ENCODE peak calls at places on chromosomes 11 and 22, in six cellular contexts. J, E, B, Q, O and G are unnamed samples.

GRCh38 chr11:30351061-30351460 is 28.2 kb downstream of the ARL14EP start:
- DNase-seq in J (no peak), B (no peak), O (no peak), Q (no peak), E (no peak), G (no peak)

GRCh38 chr11:58905716-58906547 is 33.4 kb upstream of the GLYATL1 start:
- DNase-seq in J (peak; percentile 51), Q (no peak), O (peak; percentile 48), E (peak; percentile 90), B (peak; percentile 82), G (peak; percentile 87)

GRCh38 chr11:70528046-70528793 is 129.9 kb downstream of the CTTN start:
- DNase-seq in O (no peak), E (no peak), B (no peak), J (no peak), Q (no peak), G (no peak)

GRCh38 chr11:64183890-64184289 is 2.1 kb upstream of the STIP1 start:
- DNase-seq in B (no peak), Q (no peak), O (no peak), E (no peak), J (no peak), G (no peak)

GRCh38 chr22:45877651-45878050 is 99.3 kb downstream of the WNT7B start:
- DNase-seq in E (no peak), B (no peak), O (no peak), Q (peak; percentile 9), J (no peak), G (no peak)

GRCh38 chr11:113994077-113994954 is 19.4 kb downstream of the HTR3A start:
- DNase-seq in Q (no peak), E (no peak), B (no peak), O (peak; percentile 37), J (no peak), G (peak; percentile 32)

GRCh38 chr22:22376352-22376706 is 131.7 kb downstream of the VPREB1 start:
- DNase-seq in J (no peak), Q (no peak), O (no peak), E (no peak), B (no peak), G (no peak)

GRCh38 chr11:68825603-68826002 is 16.1 kb downstream of the CPT1A start:
- DNase-seq in J (no peak), O (no peak), B (no peak), E (no peak), Q (no peak), G (no peak)

GRCh38 chr22:44816141-44816540 is 63.8 kb downstream of the ARHGAP8 start:
- DNase-seq in B (no peak), E (no peak), J (no peak), O (no peak), Q (no peak), G (no peak)

GRCh38 chr22:40857309-40857851 is 432 bp downstream of the XPNPEP3 start:
- DNase-seq in E (no peak), O (no peak), B (no peak), Q (no peak), J (no peak), G (no peak)

GRCh38 chr11:103070142-103070541 is 21.8 kb downstream of the DCUN1D5 start:
- DNase-seq in O (no peak), E (no peak), B (no peak), J (no peak), Q (no peak), G (no peak)